ENCODE peak calls at places on chromosomes 1 and 21, in ten cellular contexts. I is thoracic aorta; L is tibial nerve; N is tibial artery; V is psoas muscle; F is left ventricle myocardium inferior; Z is CD8-positive, alpha-beta T cell; R is iPS DF 6.9; U is A673; J is OCI-LY7. O is an unnamed sample. For H3K4me1, the result is how much of the 10 kb centered on the place peaks cover.

GRCh38 chr1:71269823-71270222 is 189.0 kb upstream of the ZRANB2 start:
- DNase-seq in I (no peak), L (no peak), N (no peak), V (no peak), F (no peak), Z (no peak), R (no peak), U (no peak), J (no peak), O (no peak)

GRCh38 chr1:212413902-212414327 is 771 bp downstream of the PACC1 start:
- DNase-seq in I (no peak), L (no peak), N (no peak), V (no peak), F (no peak), Z (no peak), R (no peak), U (no peak), J (no peak), O (no peak)

GRCh38 chr1:40078512-40079333 is 18.3 kb downstream of the PPT1 start:
- DNase-seq in I (no peak), L (no peak), N (no peak), V (no peak), F (no peak), Z (peak), R (no peak), U (peak), J (peak), O (no peak)

GRCh38 chr1:151156515-151156819 is at the start of gene TNFAIP8L2:
- DNase-seq in I (no peak), L (no peak), N (no peak), V (no peak), F (peak), Z (peak), R (no peak), U (no peak), J (peak), O (no peak)

GRCh38 chr1:181990730-181991129 is 70.8 kb downstream of the ZNF648 start:
- DNase-seq in I (no peak), L (no peak), N (no peak), V (no peak), F (no peak), Z (no peak), R (no peak), U (no peak), J (no peak), O (no peak)

GRCh38 chr1:205455581-205456382 is at the start of gene BLACAT1:
- DNase-seq in I (no peak), L (no peak), N (no peak), V (no peak), F (no peak), Z (no peak), R (no peak), U (no peak), J (no peak), O (no peak)

GRCh38 chr1:1304331-1305299 is 3.1 kb downstream of the ACAP3 start:
- DNase-seq in I (no peak), L (peak), N (peak), V (peak), F (peak), Z (no peak), R (no peak), U (peak), J (no peak), O (no peak)

GRCh38 chr1:241612533-241613505 is 27.4 kb downstream of the CHML start:
- DNase-seq in I (no peak), L (no peak), N (no peak), V (no peak), F (no peak), Z (no peak), R (no peak), U (no peak), J (no peak), O (no peak)

GRCh38 chr1:163054056-163054706 is 15.0 kb upstream of the RGS4 start:
- DNase-seq in I (no peak), L (no peak), N (no peak), V (no peak), F (no peak), Z (no peak), R (no peak), U (peak), J (no peak), O (no peak)

GRCh38 chr1:205298191-205298994 is 23.2 kb downstream of the NUAK2 start:
- DNase-seq in I (no peak), L (no peak), N (no peak), V (no peak), F (no peak), Z (no peak), R (no peak), U (peak), J (no peak), O (peak)

GRCh38 chr1:171434717-171435346 is 50.5 kb upstream of the PRRC2C start:
- DNase-seq in I (peak), L (no peak), N (peak), V (no peak), F (no peak), Z (no peak), R (no peak), U (peak), J (no peak), O (peak)

GRCh38 chr1:210328746-210329488 is at the start of gene HHAT:
- DNase-seq in I (peak), L (peak), N (peak), V (peak), F (peak), Z (peak), R (peak), U (peak), J (peak), O (no peak)

GRCh38 chr1:41683681-41684500 is 199.4 kb upstream of the EDN2 start:
- DNase-seq in I (no peak), L (no peak), N (no peak), V (no peak), F (no peak), Z (no peak), R (no peak), U (no peak), J (no peak), O (no peak)

GRCh38 chr1:234918216-234918841 is 210.3 kb downstream of the TOMM20 start:
- DNase-seq in I (no peak), L (no peak), N (peak), V (peak), F (peak), Z (no peak), R (no peak), U (no peak), J (no peak), O (no peak)

GRCh38 chr1:161330346-161330745 is 16.2 kb downstream of the SDHC start:
- DNase-seq in I (no peak), L (no peak), N (no peak), V (no peak), F (no peak), Z (no peak), R (no peak), U (no peak), J (no peak), O (no peak)

GRCh38 chr1:155880251-155880650 is 20.9 kb downstream of the SYT11 start:
- DNase-seq in I (no peak), L (no peak), N (no peak), V (no peak), F (no peak), Z (no peak), R (no peak), U (no peak), J (no peak), O (no peak)

GRCh38 chr1:21565285-21565684 is 56.1 kb downstream of the ALPL start:
- DNase-seq in I (no peak), L (no peak), N (no peak), V (no peak), F (no peak), Z (no peak), R (no peak), U (no peak), J (no peak), O (no peak)

GRCh38 chr1:22197644-22198043 is 54.7 kb upstream of the WNT4 start:
- DNase-seq in I (no peak), L (no peak), N (peak), V (no peak), F (no peak), Z (no peak), R (no peak), U (no peak), J (no peak), O (no peak)

GRCh38 chr1:225318706-225319575 is 108.9 kb downstream of the LBR start:
- DNase-seq in I (no peak), L (no peak), N (no peak), V (no peak), F (no peak), Z (peak), R (peak), U (peak), J (peak), O (no peak)

GRCh38 chr21:31366825-31367224 is 22.8 kb upstream of the TIAM1 start:
- DNase-seq in I (no peak), L (no peak), N (no peak), V (no peak), F (no peak), Z (no peak), R (no peak), U (peak), J (no peak), O (peak)

GRCh38 chr1:19091539-19091938 is 118.5 kb downstream of the UBR4 start:
- DNase-seq in I (no peak), L (no peak), N (no peak), V (no peak), F (no peak), Z (no peak), R (no peak), U (no peak), J (no peak), O (no peak)

GRCh38 chr1:24545673-24546072 is 10.2 kb upstream of the NCMAP start:
- DNase-seq in I (no peak), L (no peak), N (no peak), V (no peak), F (no peak), Z (no peak), R (no peak), U (no peak), J (no peak), O (no peak)

GRCh38 chr1:245999697-246000637 is 507.1 kb downstream of the SMYD3 start:
- DNase-seq in I (no peak), L (no peak), N (no peak), V (no peak), F (no peak), Z (no peak), R (no peak), U (no peak), J (peak), O (no peak)

GRCh38 chr1:4308826-4309225 is 345.6 kb upstream of the AJAP1 start:
- DNase-seq in I (no peak), L (no peak), N (no peak), V (no peak), F (no peak), Z (no peak), R (no peak), U (no peak), J (no peak), O (no peak)

GRCh38 chr1:248805905-248806304 is 19.8 kb downstream of the SH3BP5L start:
- DNase-seq in I (no peak), L (no peak), N (no peak), V (no peak), F (no peak), Z (no peak), R (no peak), U (no peak), J (peak), O (no peak)

GRCh38 chr1:82388679-82389078 is 587.9 kb downstream of the ADGRL2 start:
- DNase-seq in I (no peak), L (no peak), N (no peak), V (no peak), F (no peak), Z (no peak), R (no peak), U (peak), J (no peak), O (peak)

GRCh38 chr1:166353162-166353561 is 186.4 kb upstream of the FAM78B start:
- DNase-seq in I (no peak), L (no peak), N (no peak), V (no peak), F (no peak), Z (no peak), R (no peak), U (no peak), J (no peak), O (no peak)

GRCh38 chr1:21325731-21326387 is 35.6 kb upstream of the ECE1 start:
- DNase-seq in I (no peak), L (no peak), N (peak), V (no peak), F (no peak), Z (no peak), R (no peak), U (no peak), J (no peak), O (no peak)

GRCh38 chr1:150551784-150552691 is 2.8 kb downstream of the ADAMTSL4 start:
- DNase-seq in I (peak), L (peak), N (peak), V (peak), F (peak), Z (no peak), R (no peak), U (peak), J (no peak), O (no peak)

GRCh38 chr1:203076031-203076511 is 9.7 kb downstream of the MYOG start:
- DNase-seq in I (no peak), L (no peak), N (no peak), V (no peak), F (no peak), Z (no peak), R (no peak), U (no peak), J (no peak), O (no peak)

GRCh38 chr1:28417441-28418277 is 48.1 kb downstream of the PHACTR4 start:
- DNase-seq in I (no peak), L (no peak), N (no peak), V (no peak), F (no peak), Z (no peak), R (no peak), U (no peak), J (no peak), O (no peak)

GRCh38 chr1:205451759-205452164 is 4.1 kb downstream of the BLACAT1 start:
- DNase-seq in I (no peak), L (no peak), N (no peak), V (no peak), F (no peak), Z (no peak), R (no peak), U (no peak), J (no peak), O (no peak)

GRCh38 chr21:35075546-35075945 is 26.4 kb upstream of the RUNX1 start:
- DNase-seq in I (no peak), L (no peak), N (no peak), V (peak), F (no peak), Z (no peak), R (no peak), U (no peak), J (no peak), O (peak)

GRCh38 chr1:32733573-32734321 is 31.2 kb upstream of the SYNC start:
- DNase-seq in I (no peak), L (no peak), N (no peak), V (no peak), F (no peak), Z (no peak), R (no peak), U (no peak), J (no peak), O (no peak)

GRCh38 chr1:19067187-19067911 is 110.9 kb upstream of the IFFO2 start:
- DNase-seq in I (no peak), L (no peak), N (no peak), V (no peak), F (no peak), Z (no peak), R (no peak), U (no peak), J (no peak), O (no peak)

GRCh38 chr1:53783056-53783455 is 44.1 kb upstream of the GLIS1 start:
- DNase-seq in I (no peak), L (no peak), N (no peak), V (no peak), F (no peak), Z (no peak), R (no peak), U (no peak), J (no peak), O (no peak)

GRCh38 chr1:241336335-241336734 is 20.7 kb downstream of the RGS7 start:
- DNase-seq in I (no peak), L (no peak), N (no peak), V (no peak), F (no peak), Z (no peak), R (no peak), U (no peak), J (no peak), O (no peak)

GRCh38 chr1:52253421-52253820 is 111.5 kb downstream of the ZFYVE9 start:
- DNase-seq in I (no peak), L (no peak), N (no peak), V (no peak), F (no peak), Z (no peak), R (no peak), U (no peak), J (no peak), O (no peak)

GRCh38 chr1:247331526-247332214 is at the start of gene ZNF496:
- DNase-seq in I (peak), L (peak), N (peak), V (peak), F (peak), Z (peak), R (peak), U (peak), J (peak), O (no peak)

DNA sequence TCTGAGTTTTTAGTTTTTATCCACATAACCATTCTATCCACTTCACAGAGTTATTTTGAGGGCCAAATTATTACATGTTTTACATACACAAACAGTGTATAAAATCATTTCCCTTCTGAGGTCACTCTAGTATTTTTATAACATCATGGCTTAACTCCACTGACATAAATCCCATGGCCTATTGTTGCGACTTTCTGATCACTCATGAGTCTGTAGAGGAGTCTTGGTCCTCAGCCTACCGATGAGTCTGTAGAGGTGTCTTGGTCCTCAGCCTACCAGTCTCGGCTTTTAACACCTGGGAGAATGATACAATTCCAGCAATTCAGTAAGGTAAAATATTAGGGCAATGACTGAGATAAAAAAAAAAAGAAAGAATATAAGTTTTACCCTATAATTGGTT is 483.7 kb downstream of the USP25 start:
- DNase-seq in I (no peak), L (no peak), N (no peak), V (no peak), F (no peak), Z (no peak), R (no peak), U (no peak), J (no peak), O (no peak)
- H3K4me1 ChIP-seq in I (under half), L (under half), N (under half), V (under half), F (half or more), Z (under half), R (under half), U (under half), J (under half), O (under half)

GRCh38 chr21:45250914-45251634 is 36.6 kb downstream of the POFUT2 start:
- DNase-seq in I (no peak), L (no peak), N (no peak), V (no peak), F (no peak), Z (no peak), R (no peak), U (no peak), J (no peak), O (no peak)
- H3K4me1 ChIP-seq in I (under half), L (under half), N (under half), V (under half), F (under half), Z (under half), R (under half), U (under half), J (under half), O (under half)

GRCh38 chr21:45872471-45872870 is 109.1 kb upstream of the COL6A1 start:
- DNase-seq in I (no peak), L (no peak), N (no peak), V (no peak), F (no peak), Z (no peak), R (no peak), U (no peak), J (no peak), O (no peak)
- H3K4me1 ChIP-seq in I (under half), L (under half), N (under half), V (under half), F (under half), Z (under half), R (under half), U (under half), J (under half), O (under half)

DNA sequence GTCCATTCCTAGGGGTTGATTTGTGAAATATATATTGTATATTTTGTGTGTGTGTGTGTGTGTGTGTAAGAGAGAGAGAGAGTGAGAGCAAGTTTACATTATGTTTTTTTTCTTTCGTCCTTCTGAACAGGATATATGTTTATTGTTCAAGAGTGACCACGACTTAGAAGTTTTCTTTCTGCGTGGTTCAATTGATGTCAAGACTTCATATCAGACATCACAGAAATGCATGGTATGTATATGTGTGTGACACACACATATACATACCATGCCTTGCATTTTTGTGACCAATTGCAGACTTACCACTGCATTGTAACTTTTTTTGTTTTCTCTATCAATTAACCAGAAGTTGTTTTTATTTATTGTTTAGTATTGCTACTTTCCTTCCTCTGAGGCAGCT is 2.5 kb downstream of the RASAL2 start:
- DNase-seq in I (no peak), L (no peak), N (no peak), V (no peak), F (no peak), Z (no peak), R (no peak), U (no peak), J (no peak), O (no peak)
- H3K4me1 ChIP-seq in I (under half), L (under half), N (under half), V (under half), F (half or more), Z (under half), R (under half), U (under half), J (under half), O (half or more)

GRCh38 chr1:25807480-25808390 is 7.7 kb downstream of the SELENON start:
- DNase-seq in I (no peak), L (no peak), N (peak), V (no peak), F (no peak), Z (no peak), R (no peak), U (no peak), J (no peak), O (no peak)
- H3K4me1 ChIP-seq in I (under half), L (under half), N (half or more), V (half or more), F (half or more), Z (under half), R (under half), U (under half), J (under half), O (under half)